ENCODE peak calls at places on chromosome 3, in four cellular contexts. J, L, K and Q are unnamed samples.

GRCh38 chr3:191328383-191328962 is 721 bp upstream of the CCDC50 start:
- DNase-seq in J (no peak), L (peak; percentile 47), K (no peak), Q (no peak)

GRCh38 chr3:177567833-177568232 is 370.6 kb upstream of the TBL1XR1 start:
- DNase-seq in J (no peak), L (peak; percentile 50), K (no peak), Q (no peak)

GRCh38 chr3:172375206-172375850 is 72.9 kb downstream of the GHSR start:
- DNase-seq in J (no peak), L (no peak), K (no peak), Q (no peak)

GRCh38 chr3:25885544-25885943 is 95.7 kb downstream of the OXSM start:
- DNase-seq in J (no peak), L (peak; percentile 48), K (no peak), Q (no peak)

GRCh38 chr3:113141543-113141942 is 69.8 kb upstream of the BOC start:
- DNase-seq in J (no peak), L (no peak), K (no peak), Q (no peak)

GRCh38 chr3:113485161-113485609 is 29.8 kb downstream of the SPICE1 start:
- DNase-seq in J (no peak), L (peak; percentile 68), K (no peak), Q (no peak)

GRCh38 chr3:111080357-111080937 is 8.8 kb downstream of the NECTIN3 start:
- DNase-seq in J (no peak), L (peak; percentile 78), K (no peak), Q (no peak)

GRCh38 chr3:21745971-21746370 is 5.0 kb downstream of the ZNF385D start:
- DNase-seq in J (no peak), L (no peak), K (no peak), Q (no peak)

GRCh38 chr3:185764168-185764988 is 60.5 kb downstream of the IGF2BP2 start:
- DNase-seq in J (no peak), L (peak; percentile 48), K (no peak), Q (no peak)

GRCh38 chr3:137105277-137105977 is 147.6 kb downstream of the IL20RB start:
- DNase-seq in J (no peak), L (peak; percentile 55), K (peak; percentile 54), Q (peak; percentile 13)

GRCh38 chr3:149771652-149772271 is 19.5 kb upstream of the COMMD2 start:
- DNase-seq in J (peak; percentile 40), L (peak; percentile 35), K (peak; percentile 53), Q (no peak)

GRCh38 chr3:183924543-183924942 is 39.9 kb upstream of the PARL start:
- DNase-seq in J (no peak), L (peak; percentile 65), K (no peak), Q (no peak)

GRCh38 chr3:99651561-99651960 is 13.2 kb downstream of the COL8A1 start:
- DNase-seq in J (peak; percentile 65), L (no peak), K (no peak), Q (no peak)

GRCh38 chr3:59839283-59839682 is 789.5 kb upstream of the CFAP20DC start:
- DNase-seq in J (no peak), L (peak; percentile 73), K (no peak), Q (no peak)

GRCh38 chr3:128455786-128456748 is 10.6 kb downstream of the DNAJB8 start:
- DNase-seq in J (no peak), L (no peak), K (no peak), Q (peak; percentile 44)

GRCh38 chr3:40705663-40706062 is 180.9 kb downstream of the ZNF621 start:
- DNase-seq in J (no peak), L (no peak), K (no peak), Q (no peak)

GRCh38 chr3:186425788-186426730 is 64.0 kb upstream of the DGKG start:
- DNase-seq in J (no peak), L (peak; percentile 39), K (peak; percentile 54), Q (no peak)

GRCh38 chr3:69009559-69010410 is 3.7 kb downstream of the EOGT start:
- DNase-seq in J (no peak), L (no peak), K (peak; percentile 68), Q (no peak)

GRCh38 chr3:141059816-141060215 is 8.7 kb downstream of the SPSB4 start:
- DNase-seq in J (no peak), L (no peak), K (no peak), Q (no peak)

GRCh38 chr3:58898513-58898912 is 151.3 kb downstream of the CFAP20DC start:
- DNase-seq in J (no peak), L (no peak), K (no peak), Q (no peak)

GRCh38 chr3:13135811-13136321 is 62.6 kb upstream of the IQSEC1 start:
- DNase-seq in J (peak; percentile 74), L (no peak), K (no peak), Q (peak; percentile 16)

GRCh38 chr3:13769422-13769821 is 110.4 kb downstream of the WNT7A start:
- DNase-seq in J (no peak), L (no peak), K (peak; percentile 31), Q (peak; percentile 33)

GRCh38 chr3:185537369-185537970 is 14.9 kb downstream of the LIPH start:
- DNase-seq in J (no peak), L (peak; percentile 100), K (no peak), Q (peak; percentile 56)

GRCh38 chr3:188974856-188975611 is 196.7 kb upstream of the TPRG1 start:
- DNase-seq in J (no peak), L (no peak), K (no peak), Q (no peak)

GRCh38 chr3:15860014-15860934 is 62.5 kb upstream of the ANKRD28 start:
- DNase-seq in J (peak; percentile 37), L (peak; percentile 33), K (peak; percentile 37), Q (peak; percentile 52)

GRCh38 chr3:170171563-170171962 is 10.0 kb downstream of the PHC3 start:
- DNase-seq in J (no peak), L (no peak), K (no peak), Q (no peak)

GRCh38 chr3:62135731-62136130 is 237.6 kb downstream of the FEZF2 start:
- DNase-seq in J (no peak), L (no peak), K (no peak), Q (no peak)

GRCh38 chr3:109025896-109026295 is 72.2 kb upstream of the GUCA1C start:
- DNase-seq in J (no peak), L (no peak), K (no peak), Q (no peak)

GRCh38 chr3:173747427-173747826 is 349.9 kb downstream of the NLGN1 start:
- DNase-seq in J (no peak), L (peak; percentile 77), K (no peak), Q (no peak)

GRCh38 chr3:139136459-139137190 is 91.9 kb upstream of the PRR23C start:
- DNase-seq in J (no peak), L (no peak), K (no peak), Q (no peak)

GRCh38 chr3:31823184-31823583 is 157.9 kb downstream of the OSBPL10 start:
- DNase-seq in J (no peak), L (peak; percentile 88), K (no peak), Q (no peak)

GRCh38 chr3:173000553-173000952 is 140.5 kb downstream of the SPATA16 start:
- DNase-seq in J (no peak), L (no peak), K (no peak), Q (no peak)

GRCh38 chr3:65545429-65545828 is 493.3 kb downstream of the MAGI1 start:
- DNase-seq in J (no peak), L (peak; percentile 38), K (no peak), Q (no peak)

DNA sequence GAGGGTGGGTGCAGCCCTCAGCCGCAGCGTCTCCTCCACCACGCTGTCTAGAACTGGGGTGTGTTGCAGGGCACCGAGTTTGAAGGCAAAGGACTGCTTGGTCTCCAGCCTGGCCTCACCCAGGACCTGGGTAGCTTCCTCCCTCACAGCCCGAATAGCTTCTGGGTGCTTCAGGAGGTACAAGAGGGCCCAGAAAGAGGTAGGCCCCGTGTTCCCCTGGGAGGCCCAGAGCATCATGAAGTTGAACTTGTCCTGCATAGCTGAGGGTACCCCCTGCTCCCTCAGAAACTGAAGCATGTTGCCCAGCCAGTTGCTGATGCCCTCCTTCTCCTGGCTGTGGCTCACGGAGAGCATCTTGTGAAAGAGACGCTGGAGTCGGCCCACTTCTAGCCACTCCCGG is 930 bp downstream of the CYP8B1 start:
- DNase-seq in J (no peak), L (no peak), K (no peak), Q (no peak)
- H3K27me3 ChIP-seq in J (no peaks in the 10 kb centered on the region), L (peaks cover 6% of the 10 kb centered on the region), K (no peaks in the 10 kb centered on the region), Q (no peaks in the 10 kb centered on the region)

GRCh38 chr3:123420416-123420968 is 28.4 kb downstream of the ADCY5 start:
- DNase-seq in J (no peak), L (no peak), K (no peak), Q (no peak)

GRCh38 chr3:123422457-123422856 is 26.4 kb downstream of the ADCY5 start:
- DNase-seq in J (no peak), L (no peak), K (peak; percentile 75), Q (no peak)

GRCh38 chr3:123419156-123419849 is 29.6 kb downstream of the ADCY5 start:
- DNase-seq in J (no peak), L (no peak), K (no peak), Q (no peak)

GRCh38 chr3:123421353-123422174 is 27.3 kb downstream of the ADCY5 start:
- DNase-seq in J (peak; percentile 57), L (no peak), K (no peak), Q (no peak)

DNA sequence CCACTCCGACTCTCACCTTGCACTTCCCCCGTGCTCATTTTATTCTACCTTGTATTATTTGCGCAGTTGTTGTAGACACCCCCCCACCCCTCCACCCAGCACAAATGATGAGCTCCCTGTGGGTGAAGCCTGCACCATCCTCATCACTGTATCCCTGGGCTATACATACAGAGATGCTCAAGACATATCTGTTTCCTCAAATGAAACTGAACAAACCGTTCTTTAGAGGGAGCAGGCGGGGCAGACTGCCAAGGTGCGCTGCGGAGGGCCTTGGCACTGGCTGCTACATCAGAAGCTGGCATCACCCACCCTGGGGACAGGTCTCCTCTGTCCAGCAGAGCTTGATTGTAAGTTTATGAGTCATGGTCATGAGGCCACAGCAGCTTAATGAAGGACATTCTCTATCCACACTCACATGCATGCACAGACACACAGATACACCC is 29.0 kb downstream of the ADCY5 start:
- DNase-seq in J (peak; percentile 91), L (no peak), K (no peak), Q (peak; percentile 92)
- H3K27me3 ChIP-seq in J (no peaks in the 10 kb centered on the region), L (peaks cover 8% of the 10 kb centered on the region), K (no peaks in the 10 kb centered on the region), Q (no peaks in the 10 kb centered on the region)

GRCh38 chr3:194325424-194326165 is 25.5 kb downstream of the CPN2 start:
- DNase-seq in J (no peak), L (no peak), K (peak; percentile 61), Q (no peak)
- H3K27me3 ChIP-seq in J (no peaks in the 10 kb centered on the region), L (no peaks in the 10 kb centered on the region), K (no peaks in the 10 kb centered on the region), Q (peaks cover 11% of the 10 kb centered on the region)

DNA sequence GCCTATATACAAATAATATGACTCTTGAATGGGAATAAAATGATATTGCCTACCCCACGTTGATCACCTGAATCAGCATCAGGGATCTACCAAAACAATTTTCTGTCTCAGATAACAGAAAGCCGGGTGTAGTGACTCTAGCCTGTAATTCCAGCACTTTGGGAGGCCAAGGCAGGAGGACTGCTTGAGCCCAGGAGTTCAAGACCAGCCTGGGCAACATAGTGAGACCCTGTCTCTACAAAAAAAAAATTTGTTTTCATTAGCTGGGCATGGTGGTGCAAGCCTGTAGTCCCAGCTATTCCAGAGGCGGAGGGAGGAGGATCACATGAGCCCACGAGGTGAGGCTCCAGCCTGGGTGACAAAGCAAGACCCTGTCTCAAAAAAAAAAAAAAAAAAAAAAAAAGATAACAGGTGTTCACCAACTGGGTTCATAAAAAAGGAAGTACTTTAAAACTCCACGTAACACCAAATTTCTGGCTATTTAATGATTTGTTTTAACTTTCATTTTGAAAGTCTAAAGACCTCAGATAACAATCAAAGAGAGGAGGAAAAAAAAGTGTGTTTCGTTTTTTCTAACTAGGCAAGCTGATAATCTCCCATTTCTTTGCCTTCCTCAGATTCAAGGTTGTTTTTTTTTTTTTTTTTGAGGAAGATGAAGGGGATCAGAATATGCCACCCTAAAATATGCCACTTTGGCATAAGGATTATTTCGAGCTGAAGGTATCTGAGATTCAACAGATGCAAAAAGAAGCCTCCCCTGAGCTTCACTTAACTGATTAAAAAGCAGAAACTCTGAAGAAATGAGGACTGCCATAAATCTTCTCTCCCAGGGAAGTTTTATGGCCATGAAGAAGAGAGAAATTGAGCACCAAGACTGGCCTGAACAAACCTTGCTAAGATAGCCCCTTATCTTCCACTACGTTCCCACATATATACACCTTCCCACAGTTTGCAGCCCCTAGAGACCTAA is 44.1 kb downstream of the TRANK1 start:
- DNase-seq in J (no peak), L (no peak), K (no peak), Q (no peak)
- H3K27me3 ChIP-seq in J (no peaks in the 10 kb centered on the region), L (no peaks in the 10 kb centered on the region), K (no peaks in the 10 kb centered on the region), Q (no peaks in the 10 kb centered on the region)